ENCODE peak calls at places on chromosomes 6 and 20, in nine cellular contexts. One of them, this sample, is unnamed.

GRCh38 chr20:20410678-20411077 is 42.8 kb downstream of the INSM1 start:
- DNase-seq in activated effector memory CD4-positive, alpha-beta T cell treated with anti-CD3 and anti-CD28 coated beads, Interleukin-2, amount 50 U/mL, for 16 hours: no peak
- DNase-seq in HS-27A: no peak
- DNase-seq in hippocampal formation: peak; percentile 79
- DNase-seq in iris pigment epithelial cell: no peak
- DNase-seq in Peyer's patch: no peak
- DNase-seq in stimulated activated CD4-positive, alpha-beta T cell treated with anti-CD3 and anti-CD28 coated beads, Interleukin-15, amount 100 ng/mL, for 1 hour: no peak
- DNase-seq in anterior cingulate cortex: peak; percentile 28
- DNase-seq in stimulated activated CD8-positive, alpha-beta memory T cell treated with anti-CD3 and anti-CD28 coated beads, Interleukin-2, amount 100 ng/mL, for 1 hour: no peak
- DNase-seq in this sample: no peak

GRCh38 chr6:38603966-38604365 is 35.8 kb downstream of the BTBD9 start:
- DNase-seq in activated effector memory CD4-positive, alpha-beta T cell treated with anti-CD3 and anti-CD28 coated beads, Interleukin-2, amount 50 U/mL, for 16 hours: no peak
- DNase-seq in HS-27A: no peak
- DNase-seq in hippocampal formation: no peak
- DNase-seq in iris pigment epithelial cell: peak; percentile 75
- DNase-seq in Peyer's patch: no peak
- DNase-seq in stimulated activated CD4-positive, alpha-beta T cell treated with anti-CD3 and anti-CD28 coated beads, Interleukin-15, amount 100 ng/mL, for 1 hour: no peak
- DNase-seq in anterior cingulate cortex: no peak
- DNase-seq in stimulated activated CD8-positive, alpha-beta memory T cell treated with anti-CD3 and anti-CD28 coated beads, Interleukin-2, amount 100 ng/mL, for 1 hour: no peak
- DNase-seq in this sample: no peak

GRCh38 chr20:53087034-53087777 is 115.0 kb downstream of the TSHZ2 start:
- DNase-seq in activated effector memory CD4-positive, alpha-beta T cell treated with anti-CD3 and anti-CD28 coated beads, Interleukin-2, amount 50 U/mL, for 16 hours: no peak
- DNase-seq in HS-27A: no peak
- DNase-seq in hippocampal formation: no peak
- DNase-seq in iris pigment epithelial cell: no peak
- DNase-seq in Peyer's patch: no peak
- DNase-seq in stimulated activated CD4-positive, alpha-beta T cell treated with anti-CD3 and anti-CD28 coated beads, Interleukin-15, amount 100 ng/mL, for 1 hour: no peak
- DNase-seq in anterior cingulate cortex: no peak
- DNase-seq in stimulated activated CD8-positive, alpha-beta memory T cell treated with anti-CD3 and anti-CD28 coated beads, Interleukin-2, amount 100 ng/mL, for 1 hour: no peak
- DNase-seq in this sample: no peak

GRCh38 chr6:82878812-82879211 is 186.8 kb downstream of the UBE3D start:
- DNase-seq in activated effector memory CD4-positive, alpha-beta T cell treated with anti-CD3 and anti-CD28 coated beads, Interleukin-2, amount 50 U/mL, for 16 hours: no peak
- DNase-seq in HS-27A: peak; percentile 59
- DNase-seq in hippocampal formation: no peak
- DNase-seq in iris pigment epithelial cell: peak; percentile 15
- DNase-seq in Peyer's patch: no peak
- DNase-seq in stimulated activated CD4-positive, alpha-beta T cell treated with anti-CD3 and anti-CD28 coated beads, Interleukin-15, amount 100 ng/mL, for 1 hour: no peak
- DNase-seq in anterior cingulate cortex: no peak
- DNase-seq in stimulated activated CD8-positive, alpha-beta memory T cell treated with anti-CD3 and anti-CD28 coated beads, Interleukin-2, amount 100 ng/mL, for 1 hour: no peak
- DNase-seq in this sample: no peak

GRCh38 chr6:7691675-7692452 is 34.0 kb upstream of the BMP6 start:
- DNase-seq in activated effector memory CD4-positive, alpha-beta T cell treated with anti-CD3 and anti-CD28 coated beads, Interleukin-2, amount 50 U/mL, for 16 hours: no peak
- DNase-seq in HS-27A: no peak
- DNase-seq in hippocampal formation: no peak
- DNase-seq in iris pigment epithelial cell: peak; percentile 49
- DNase-seq in Peyer's patch: no peak
- DNase-seq in stimulated activated CD4-positive, alpha-beta T cell treated with anti-CD3 and anti-CD28 coated beads, Interleukin-15, amount 100 ng/mL, for 1 hour: no peak
- DNase-seq in anterior cingulate cortex: no peak
- DNase-seq in stimulated activated CD8-positive, alpha-beta memory T cell treated with anti-CD3 and anti-CD28 coated beads, Interleukin-2, amount 100 ng/mL, for 1 hour: no peak
- DNase-seq in this sample: no peak

GRCh38 chr20:16483024-16483423 is 90.2 kb downstream of the KIF16B start:
- DNase-seq in activated effector memory CD4-positive, alpha-beta T cell treated with anti-CD3 and anti-CD28 coated beads, Interleukin-2, amount 50 U/mL, for 16 hours: no peak
- DNase-seq in HS-27A: no peak
- DNase-seq in hippocampal formation: no peak
- DNase-seq in iris pigment epithelial cell: no peak
- DNase-seq in Peyer's patch: no peak
- DNase-seq in stimulated activated CD4-positive, alpha-beta T cell treated with anti-CD3 and anti-CD28 coated beads, Interleukin-15, amount 100 ng/mL, for 1 hour: no peak
- DNase-seq in anterior cingulate cortex: no peak
- DNase-seq in stimulated activated CD8-positive, alpha-beta memory T cell treated with anti-CD3 and anti-CD28 coated beads, Interleukin-2, amount 100 ng/mL, for 1 hour: no peak
- DNase-seq in this sample: no peak

GRCh38 chr6:136809461-136809860 is 12.9 kb upstream of the PEX7 start:
- DNase-seq in activated effector memory CD4-positive, alpha-beta T cell treated with anti-CD3 and anti-CD28 coated beads, Interleukin-2, amount 50 U/mL, for 16 hours: no peak
- DNase-seq in HS-27A: no peak
- DNase-seq in hippocampal formation: no peak
- DNase-seq in iris pigment epithelial cell: no peak
- DNase-seq in Peyer's patch: no peak
- DNase-seq in stimulated activated CD4-positive, alpha-beta T cell treated with anti-CD3 and anti-CD28 coated beads, Interleukin-15, amount 100 ng/mL, for 1 hour: no peak
- DNase-seq in anterior cingulate cortex: no peak
- DNase-seq in stimulated activated CD8-positive, alpha-beta memory T cell treated with anti-CD3 and anti-CD28 coated beads, Interleukin-2, amount 100 ng/mL, for 1 hour: no peak
- DNase-seq in this sample: no peak

GRCh38 chr20:38198238-38198861 is 33.3 kb upstream of the TGM2 start:
- DNase-seq in activated effector memory CD4-positive, alpha-beta T cell treated with anti-CD3 and anti-CD28 coated beads, Interleukin-2, amount 50 U/mL, for 16 hours: peak; percentile 42
- DNase-seq in HS-27A: no peak
- DNase-seq in hippocampal formation: no peak
- DNase-seq in iris pigment epithelial cell: peak; percentile 48
- DNase-seq in Peyer's patch: no peak
- DNase-seq in stimulated activated CD4-positive, alpha-beta T cell treated with anti-CD3 and anti-CD28 coated beads, Interleukin-15, amount 100 ng/mL, for 1 hour: no peak
- DNase-seq in anterior cingulate cortex: no peak
- DNase-seq in stimulated activated CD8-positive, alpha-beta memory T cell treated with anti-CD3 and anti-CD28 coated beads, Interleukin-2, amount 100 ng/mL, for 1 hour: no peak
- DNase-seq in this sample: no peak

GRCh38 chr6:101085327-101085726 is 204.2 kb upstream of the ASCC3 start:
- DNase-seq in activated effector memory CD4-positive, alpha-beta T cell treated with anti-CD3 and anti-CD28 coated beads, Interleukin-2, amount 50 U/mL, for 16 hours: no peak
- DNase-seq in HS-27A: no peak
- DNase-seq in hippocampal formation: no peak
- DNase-seq in iris pigment epithelial cell: peak; percentile 71
- DNase-seq in Peyer's patch: no peak
- DNase-seq in stimulated activated CD4-positive, alpha-beta T cell treated with anti-CD3 and anti-CD28 coated beads, Interleukin-15, amount 100 ng/mL, for 1 hour: no peak
- DNase-seq in anterior cingulate cortex: no peak
- DNase-seq in stimulated activated CD8-positive, alpha-beta memory T cell treated with anti-CD3 and anti-CD28 coated beads, Interleukin-2, amount 100 ng/mL, for 1 hour: no peak
- DNase-seq in this sample: no peak

GRCh38 chr6:23272536-23272935 is 703.2 kb downstream of the HDGFL1 start:
- DNase-seq in activated effector memory CD4-positive, alpha-beta T cell treated with anti-CD3 and anti-CD28 coated beads, Interleukin-2, amount 50 U/mL, for 16 hours: no peak
- DNase-seq in HS-27A: no peak
- DNase-seq in hippocampal formation: no peak
- DNase-seq in iris pigment epithelial cell: no peak
- DNase-seq in Peyer's patch: no peak
- DNase-seq in stimulated activated CD4-positive, alpha-beta T cell treated with anti-CD3 and anti-CD28 coated beads, Interleukin-15, amount 100 ng/mL, for 1 hour: no peak
- DNase-seq in anterior cingulate cortex: no peak
- DNase-seq in stimulated activated CD8-positive, alpha-beta memory T cell treated with anti-CD3 and anti-CD28 coated beads, Interleukin-2, amount 100 ng/mL, for 1 hour: no peak
- DNase-seq in this sample: no peak

GRCh38 chr6:112636650-112637260 is 289.6 kb downstream of the RFPL4B start:
- DNase-seq in activated effector memory CD4-positive, alpha-beta T cell treated with anti-CD3 and anti-CD28 coated beads, Interleukin-2, amount 50 U/mL, for 16 hours: no peak
- DNase-seq in HS-27A: no peak
- DNase-seq in hippocampal formation: no peak
- DNase-seq in iris pigment epithelial cell: peak; percentile 70
- DNase-seq in Peyer's patch: no peak
- DNase-seq in stimulated activated CD4-positive, alpha-beta T cell treated with anti-CD3 and anti-CD28 coated beads, Interleukin-15, amount 100 ng/mL, for 1 hour: no peak
- DNase-seq in anterior cingulate cortex: no peak
- DNase-seq in stimulated activated CD8-positive, alpha-beta memory T cell treated with anti-CD3 and anti-CD28 coated beads, Interleukin-2, amount 100 ng/mL, for 1 hour: no peak
- DNase-seq in this sample: no peak

GRCh38 chr20:37968726-37969401 is 64.4 kb downstream of the TTI1 start:
- DNase-seq in activated effector memory CD4-positive, alpha-beta T cell treated with anti-CD3 and anti-CD28 coated beads, Interleukin-2, amount 50 U/mL, for 16 hours: no peak
- DNase-seq in HS-27A: no peak
- DNase-seq in hippocampal formation: no peak
- DNase-seq in iris pigment epithelial cell: peak; percentile 12
- DNase-seq in Peyer's patch: no peak
- DNase-seq in stimulated activated CD4-positive, alpha-beta T cell treated with anti-CD3 and anti-CD28 coated beads, Interleukin-15, amount 100 ng/mL, for 1 hour: no peak
- DNase-seq in anterior cingulate cortex: no peak
- DNase-seq in stimulated activated CD8-positive, alpha-beta memory T cell treated with anti-CD3 and anti-CD28 coated beads, Interleukin-2, amount 100 ng/mL, for 1 hour: no peak
- DNase-seq in this sample: no peak

GRCh38 chr20:20663841-20664240 is 48.6 kb downstream of the RALGAPA2 start:
- DNase-seq in activated effector memory CD4-positive, alpha-beta T cell treated with anti-CD3 and anti-CD28 coated beads, Interleukin-2, amount 50 U/mL, for 16 hours: no peak
- DNase-seq in HS-27A: no peak
- DNase-seq in hippocampal formation: no peak
- DNase-seq in iris pigment epithelial cell: peak; percentile 20
- DNase-seq in Peyer's patch: no peak
- DNase-seq in stimulated activated CD4-positive, alpha-beta T cell treated with anti-CD3 and anti-CD28 coated beads, Interleukin-15, amount 100 ng/mL, for 1 hour: no peak
- DNase-seq in anterior cingulate cortex: no peak
- DNase-seq in stimulated activated CD8-positive, alpha-beta memory T cell treated with anti-CD3 and anti-CD28 coated beads, Interleukin-2, amount 100 ng/mL, for 1 hour: no peak
- DNase-seq in this sample: no peak

GRCh38 chr20:47455133-47456040 is 46.3 kb upstream of the NCOA3 start:
- DNase-seq in activated effector memory CD4-positive, alpha-beta T cell treated with anti-CD3 and anti-CD28 coated beads, Interleukin-2, amount 50 U/mL, for 16 hours: no peak
- DNase-seq in HS-27A: no peak
- DNase-seq in hippocampal formation: no peak
- DNase-seq in iris pigment epithelial cell: peak; percentile 48
- DNase-seq in Peyer's patch: no peak
- DNase-seq in stimulated activated CD4-positive, alpha-beta T cell treated with anti-CD3 and anti-CD28 coated beads, Interleukin-15, amount 100 ng/mL, for 1 hour: no peak
- DNase-seq in anterior cingulate cortex: no peak
- DNase-seq in stimulated activated CD8-positive, alpha-beta memory T cell treated with anti-CD3 and anti-CD28 coated beads, Interleukin-2, amount 100 ng/mL, for 1 hour: no peak
- DNase-seq in this sample: no peak

GRCh38 chr6:97697450-97697849 is 414.4 kb upstream of the MMS22L start:
- DNase-seq in activated effector memory CD4-positive, alpha-beta T cell treated with anti-CD3 and anti-CD28 coated beads, Interleukin-2, amount 50 U/mL, for 16 hours: no peak
- DNase-seq in HS-27A: peak; percentile 12
- DNase-seq in hippocampal formation: no peak
- DNase-seq in iris pigment epithelial cell: peak; percentile 84
- DNase-seq in Peyer's patch: no peak
- DNase-seq in stimulated activated CD4-positive, alpha-beta T cell treated with anti-CD3 and anti-CD28 coated beads, Interleukin-15, amount 100 ng/mL, for 1 hour: no peak
- DNase-seq in anterior cingulate cortex: no peak
- DNase-seq in stimulated activated CD8-positive, alpha-beta memory T cell treated with anti-CD3 and anti-CD28 coated beads, Interleukin-2, amount 100 ng/mL, for 1 hour: no peak
- DNase-seq in this sample: no peak